ENCODE peak calls at places on chromosomes 6 and 20, in eight cellular contexts. Y is brain microvascular endothelial cell, N is progenitor cell of endocrine pancreas, K is Right ventricle myocardium superior, G is nucleus accumbens, Q is HFF-Myc, U is T47D, B is Caki2. H is an unnamed sample.

GRCh38 chr6:100296810-100297544 is 167.7 kb downstream of the SIM1 start:
- DNase-seq in Y (peak), N (no peak), K (no peak), G (no peak), Q (peak), U (peak), B (peak), H (peak)

GRCh38 chr6:105431226-105431625 is 28.3 kb upstream of the PREP start:
- DNase-seq in Y (peak), N (no peak), K (no peak), G (no peak), Q (no peak), U (peak), B (peak), H (no peak)

GRCh38 chr6:158008894-158009891 is 27.5 kb downstream of the SYNJ2 start:
- DNase-seq in Y (no peak), N (no peak), K (peak), G (peak), Q (peak), U (no peak), B (no peak), H (peak)

GRCh38 chr6:146289816-146290588 is 253.6 kb upstream of the RAB32 start:
- DNase-seq in Y (peak), N (no peak), K (no peak), G (no peak), Q (peak), U (no peak), B (peak), H (peak)

GRCh38 chr6:101666256-101666655 is 272.7 kb downstream of the GRIK2 start:
- DNase-seq in Y (peak), N (no peak), K (no peak), G (no peak), Q (no peak), U (no peak), B (peak), H (no peak)

GRCh38 chr6:169976301-169977081 is 225.1 kb downstream of the ERMARD start:
- DNase-seq in Y (no peak), N (no peak), K (peak), G (no peak), Q (no peak), U (no peak), B (peak), H (no peak)

GRCh38 chr6:27940766-27941165 is 16.3 kb upstream of the OR2B6 start:
- DNase-seq in Y (peak), N (no peak), K (no peak), G (no peak), Q (no peak), U (no peak), B (no peak), H (no peak)

GRCh38 chr6:126633362-126633761 is 293.4 kb downstream of the CENPW start:
- DNase-seq in Y (no peak), N (no peak), K (no peak), G (no peak), Q (no peak), U (no peak), B (no peak), H (no peak)

GRCh38 chr20:11847827-11848226 is 69.9 kb upstream of the BTBD3 start:
- DNase-seq in Y (no peak), N (no peak), K (no peak), G (no peak), Q (no peak), U (no peak), B (no peak), H (no peak)

GRCh38 chr6:149806127-149806526 is 56.6 kb downstream of the PCMT1 start:
- DNase-seq in Y (no peak), N (no peak), K (no peak), G (no peak), Q (no peak), U (no peak), B (no peak), H (no peak)

GRCh38 chr20:6122111-6122872 is 538 bp downstream of the FERMT1 start:
- DNase-seq in Y (peak), N (no peak), K (no peak), G (no peak), Q (no peak), U (peak), B (no peak), H (no peak)

GRCh38 chr6:104682722-104683643 is 176.7 kb downstream of the HACE1 start:
- DNase-seq in Y (peak), N (peak), K (peak), G (no peak), Q (no peak), U (peak), B (peak), H (peak)

GRCh38 chr6:30066577-30067459 is at the start of gene PPP1R11:
- DNase-seq in Y (peak), N (peak), K (peak), G (peak), Q (peak), U (peak), B (peak), H (peak)

GRCh38 chr6:106901062-106901461 is 73.5 kb downstream of the CD24 start:
- DNase-seq in Y (no peak), N (no peak), K (no peak), G (no peak), Q (no peak), U (no peak), B (no peak), H (no peak)

GRCh38 chr20:43761396-43762340 is 34.9 kb upstream of the GTSF1L start:
- DNase-seq in Y (no peak), N (no peak), K (no peak), G (no peak), Q (no peak), U (no peak), B (no peak), H (no peak)

GRCh38 chr20:3843490-3843889 is 3.1 kb upstream of the MAVS start:
- DNase-seq in Y (peak), N (no peak), K (no peak), G (no peak), Q (peak), U (no peak), B (peak), H (no peak)

GRCh38 chr20:56513096-56513806 is 11.3 kb upstream of the FAM209A start:
- DNase-seq in Y (no peak), N (no peak), K (no peak), G (no peak), Q (no peak), U (peak), B (no peak), H (no peak)

GRCh38 chr20:51924509-51924908 is 122.2 kb upstream of the SALL4 start:
- DNase-seq in Y (no peak), N (no peak), K (no peak), G (no peak), Q (no peak), U (no peak), B (no peak), H (no peak)

GRCh38 chr6:139757766-139758655 is 383.6 kb upstream of the CITED2 start:
- DNase-seq in Y (no peak), N (no peak), K (no peak), G (no peak), Q (no peak), U (no peak), B (no peak), H (no peak)

GRCh38 chr6:33962186-33962585 is 158.4 kb upstream of the MLN start:
- DNase-seq in Y (no peak), N (no peak), K (no peak), G (no peak), Q (no peak), U (no peak), B (no peak), H (no peak)

GRCh38 chr20:51531141-51531710 is 11.3 kb downstream of the NFATC2 start:
- DNase-seq in Y (no peak), N (no peak), K (no peak), G (no peak), Q (no peak), U (no peak), B (no peak), H (no peak)

GRCh38 chr6:170172406-170172805 is 118.5 kb downstream of the DLL1 start:
- DNase-seq in Y (no peak), N (no peak), K (no peak), G (no peak), Q (no peak), U (no peak), B (no peak), H (no peak)

GRCh38 chr6:35413911-35414310 is 38.2 kb upstream of the FANCE start:
- DNase-seq in Y (no peak), N (no peak), K (no peak), G (no peak), Q (no peak), U (no peak), B (no peak), H (no peak)

GRCh38 chr20:31712112-31712553 is 10.5 kb downstream of the BCL2L1 start:
- DNase-seq in Y (no peak), N (no peak), K (no peak), G (no peak), Q (no peak), U (peak), B (peak), H (no peak)

GRCh38 chr6:21752054-21752811 is 158.7 kb downstream of the SOX4 start:
- DNase-seq in Y (peak), N (no peak), K (no peak), G (no peak), Q (no peak), U (no peak), B (peak), H (no peak)